ENCODE peak calls at places on chromosomes 5 and 9, in ten cellular contexts. One of them, this sample, is unnamed.

GRCh38 chr5:115379622-115380344 is 83.3 kb upstream of the CCDC112 start:
- DNase-seq in coronary artery: no peak
- DNase-seq in heart right ventricle: no peak
- DNase-seq in skeletal muscle cell: no peak
- DNase-seq in fibroblast of lung: peak; percentile 64
- DNase-seq in tibial artery: no peak
- DNase-seq in cardiac muscle cell: no peak
- DNase-seq in fibroblast of the aortic adventitia: no peak
- DNase-seq in CD4-positive, alpha-beta memory T cell: no peak
- DNase-seq in AG09309: no peak
- DNase-seq in this sample: no peak

GRCh38 chr5:56012281-56012963 is 17.7 kb upstream of the IL6ST start:
- DNase-seq in AG09309: no peak
- DNase-seq in CD4-positive, alpha-beta memory T cell: peak; percentile 59
- DNase-seq in coronary artery: no peak
- DNase-seq in skeletal muscle cell: no peak
- DNase-seq in cardiac muscle cell: peak; percentile 76
- DNase-seq in fibroblast of the aortic adventitia: peak; percentile 88
- DNase-seq in tibial artery: no peak
- DNase-seq in heart right ventricle: peak; percentile 11
- DNase-seq in fibroblast of lung: peak; percentile 81
- DNase-seq in this sample: peak; percentile 39

GRCh38 chr5:179906795-179907569 is 715 bp downstream of the TBC1D9B start:
- DNase-seq in skeletal muscle cell: no peak
- DNase-seq in cardiac muscle cell: peak; percentile 21
- DNase-seq in AG09309: no peak
- DNase-seq in heart right ventricle: no peak
- DNase-seq in coronary artery: no peak
- DNase-seq in CD4-positive, alpha-beta memory T cell: peak; percentile 15
- DNase-seq in fibroblast of lung: peak; percentile 19
- DNase-seq in tibial artery: no peak
- DNase-seq in fibroblast of the aortic adventitia: peak; percentile 11
- DNase-seq in this sample: no peak

GRCh38 chr5:14142202-14142855 is 813 bp upstream of the TRIO start:
- DNase-seq in coronary artery: no peak
- DNase-seq in fibroblast of the aortic adventitia: peak; percentile 47
- DNase-seq in tibial artery: no peak
- DNase-seq in skeletal muscle cell: no peak
- DNase-seq in CD4-positive, alpha-beta memory T cell: no peak
- DNase-seq in heart right ventricle: no peak
- DNase-seq in cardiac muscle cell: peak; percentile 60
- DNase-seq in fibroblast of lung: no peak
- DNase-seq in AG09309: no peak
- DNase-seq in this sample: no peak

GRCh38 chr5:90182726-90183125 is 226.8 kb downstream of the CETN3 start:
- DNase-seq in cardiac muscle cell: no peak
- DNase-seq in fibroblast of lung: no peak
- DNase-seq in skeletal muscle cell: no peak
- DNase-seq in coronary artery: no peak
- DNase-seq in fibroblast of the aortic adventitia: no peak
- DNase-seq in AG09309: no peak
- DNase-seq in heart right ventricle: no peak
- DNase-seq in CD4-positive, alpha-beta memory T cell: no peak
- DNase-seq in tibial artery: no peak
- DNase-seq in this sample: no peak

GRCh38 chr9:137056739-137057407 is 3.0 kb upstream of the ENTPD2 start:
- DNase-seq in skeletal muscle cell: no peak
- DNase-seq in tibial artery: no peak
- DNase-seq in fibroblast of the aortic adventitia: no peak
- DNase-seq in coronary artery: no peak
- DNase-seq in AG09309: no peak
- DNase-seq in heart right ventricle: no peak
- DNase-seq in CD4-positive, alpha-beta memory T cell: no peak
- DNase-seq in fibroblast of lung: no peak
- DNase-seq in cardiac muscle cell: no peak
- DNase-seq in this sample: no peak

GRCh38 chr5:111792659-111793058 is 35.7 kb upstream of the NREP start:
- DNase-seq in tibial artery: no peak
- DNase-seq in fibroblast of lung: peak; percentile 59
- DNase-seq in skeletal muscle cell: no peak
- DNase-seq in AG09309: peak; percentile 47
- DNase-seq in heart right ventricle: no peak
- DNase-seq in fibroblast of the aortic adventitia: peak; percentile 47
- DNase-seq in CD4-positive, alpha-beta memory T cell: no peak
- DNase-seq in cardiac muscle cell: no peak
- DNase-seq in coronary artery: no peak
- DNase-seq in this sample: no peak

GRCh38 chr5:134130239-134130945 is 15.9 kb downstream of the TCF7 start:
- DNase-seq in CD4-positive, alpha-beta memory T cell: no peak
- DNase-seq in cardiac muscle cell: no peak
- DNase-seq in heart right ventricle: no peak
- DNase-seq in fibroblast of lung: no peak
- DNase-seq in AG09309: no peak
- DNase-seq in tibial artery: peak; percentile 50
- DNase-seq in coronary artery: no peak
- DNase-seq in fibroblast of the aortic adventitia: no peak
- DNase-seq in skeletal muscle cell: no peak
- DNase-seq in this sample: no peak

DNA sequence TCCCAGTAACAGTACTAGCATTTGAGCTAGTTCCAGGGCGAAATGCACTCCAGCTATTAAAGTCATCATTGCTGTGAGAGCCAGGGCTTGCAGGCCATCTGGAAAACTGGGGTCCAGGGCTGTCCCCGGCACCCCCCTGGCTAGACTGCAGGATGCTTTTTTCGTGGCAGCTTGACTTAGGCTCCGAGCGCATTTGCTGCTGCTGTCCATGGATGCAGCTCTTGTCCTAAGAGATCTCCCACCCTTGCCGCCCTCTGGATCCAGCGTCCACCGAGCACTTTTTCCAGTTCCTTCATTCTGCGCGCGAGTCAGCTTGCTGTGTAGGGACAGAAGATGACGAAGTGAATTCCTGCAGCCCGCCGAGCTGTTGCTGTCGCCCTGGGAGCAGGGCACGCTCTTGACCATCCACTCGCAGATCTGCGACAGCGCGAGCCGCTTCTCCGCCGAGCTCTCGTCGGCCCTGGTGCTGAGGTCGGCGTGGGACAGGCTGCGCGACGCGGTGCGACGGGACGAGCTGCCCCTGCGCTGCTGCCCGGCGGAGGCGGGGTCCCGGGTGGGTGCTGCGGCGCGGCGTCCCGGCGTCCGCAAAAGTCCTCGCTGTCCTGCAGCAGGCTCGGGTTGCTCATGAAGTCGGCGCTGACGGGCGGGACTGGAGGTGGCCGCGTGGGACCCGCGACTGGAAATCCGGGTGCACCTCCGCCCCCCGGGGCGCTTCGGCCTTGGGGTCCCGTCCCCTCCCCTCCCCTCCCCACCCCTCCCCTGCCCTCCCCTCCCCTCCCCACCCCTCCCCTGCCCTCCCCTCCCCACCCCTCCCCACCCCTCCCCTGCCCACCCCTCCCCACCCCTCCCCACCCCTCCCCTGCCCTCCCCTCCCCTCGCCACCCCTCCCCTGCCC is 30.6 kb downstream of the OR2V1 start:
- DNase-seq in fibroblast of the aortic adventitia: no peak
- DNase-seq in heart right ventricle: no peak
- DNase-seq in skeletal muscle cell: no peak
- DNase-seq in tibial artery: peak; percentile 58
- DNase-seq in AG09309: no peak
- DNase-seq in fibroblast of lung: peak; percentile 4
- DNase-seq in CD4-positive, alpha-beta memory T cell: no peak
- DNase-seq in coronary artery: no peak
- DNase-seq in cardiac muscle cell: no peak
- DNase-seq in this sample: no peak
- H3K4me3 ChIP-seq in fibroblast of the aortic adventitia: no peak overlapping the region
- H3K4me3 ChIP-seq in heart right ventricle: peak overlapping the region; percentile 16
- H3K4me3 ChIP-seq in skeletal muscle cell: peak overlapping the region; percentile 11
- H3K4me3 ChIP-seq in tibial artery: no peak overlapping the region
- H3K4me3 ChIP-seq in AG09309: no peak overlapping the region
- H3K4me3 ChIP-seq in fibroblast of lung: no peak overlapping the region
- H3K4me3 ChIP-seq in CD4-positive, alpha-beta memory T cell: no peak overlapping the region
- H3K4me3 ChIP-seq in coronary artery: peak overlapping the region; percentile 61
- H3K4me3 ChIP-seq in cardiac muscle cell: no peak overlapping the region
- H3K4me3 ChIP-seq in this sample: no peak overlapping the region

DNA sequence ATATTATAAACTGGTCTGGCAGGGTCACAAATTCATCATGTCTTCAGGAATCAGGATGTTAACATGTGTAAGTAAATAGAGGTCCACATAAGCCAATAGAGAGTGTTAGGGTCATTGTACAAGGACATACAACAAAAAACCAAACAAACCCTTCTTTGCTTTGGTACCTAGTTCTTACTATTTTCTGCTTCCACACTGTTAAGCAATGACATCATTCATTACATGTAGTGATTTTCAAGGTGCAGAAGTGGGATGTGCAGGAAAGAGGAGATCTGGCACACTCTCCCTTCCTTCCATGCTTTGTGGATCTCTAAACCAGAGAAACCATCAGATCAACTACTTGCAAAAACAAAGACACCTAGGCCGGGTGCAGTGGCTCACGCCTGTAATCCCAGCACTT is 184.1 kb downstream of the RAPGEF6 start:
- DNase-seq in fibroblast of the aortic adventitia: no peak
- DNase-seq in heart right ventricle: no peak
- DNase-seq in fibroblast of lung: no peak
- DNase-seq in CD4-positive, alpha-beta memory T cell: no peak
- DNase-seq in AG09309: no peak
- DNase-seq in coronary artery: no peak
- DNase-seq in cardiac muscle cell: no peak
- DNase-seq in skeletal muscle cell: no peak
- DNase-seq in tibial artery: no peak
- DNase-seq in this sample: no peak
- H3K4me3 ChIP-seq in fibroblast of the aortic adventitia: no peak overlapping the region
- H3K4me3 ChIP-seq in heart right ventricle: no peak overlapping the region
- H3K4me3 ChIP-seq in fibroblast of lung: no peak overlapping the region
- H3K4me3 ChIP-seq in CD4-positive, alpha-beta memory T cell: no peak overlapping the region
- H3K4me3 ChIP-seq in AG09309: no peak overlapping the region
- H3K4me3 ChIP-seq in coronary artery: no peak overlapping the region
- H3K4me3 ChIP-seq in cardiac muscle cell: no peak overlapping the region
- H3K4me3 ChIP-seq in skeletal muscle cell: no peak overlapping the region
- H3K4me3 ChIP-seq in tibial artery: no peak overlapping the region
- H3K4me3 ChIP-seq in this sample: no peak overlapping the region

GRCh38 chr5:150846651-150847333 is 471 bp downstream of the IRGM start:
- DNase-seq in tibial artery: no peak
- DNase-seq in cardiac muscle cell: peak; percentile 95
- DNase-seq in AG09309: peak; percentile 75
- DNase-seq in CD4-positive, alpha-beta memory T cell: peak; percentile 77
- DNase-seq in fibroblast of the aortic adventitia: peak; percentile 92
- DNase-seq in skeletal muscle cell: peak; percentile 78
- DNase-seq in heart right ventricle: peak; percentile 71
- DNase-seq in coronary artery: no peak
- DNase-seq in fibroblast of lung: peak; percentile 86
- DNase-seq in this sample: peak; percentile 22
- H3K4me3 ChIP-seq in tibial artery: no peak overlapping the region
- H3K4me3 ChIP-seq in cardiac muscle cell: no peak overlapping the region
- H3K4me3 ChIP-seq in AG09309: no peak overlapping the region
- H3K4me3 ChIP-seq in CD4-positive, alpha-beta memory T cell: no peak overlapping the region
- H3K4me3 ChIP-seq in fibroblast of the aortic adventitia: no peak overlapping the region
- H3K4me3 ChIP-seq in skeletal muscle cell: no peak overlapping the region
- H3K4me3 ChIP-seq in heart right ventricle: no peak overlapping the region
- H3K4me3 ChIP-seq in coronary artery: peak overlapping the region; percentile 7
- H3K4me3 ChIP-seq in fibroblast of lung: no peak overlapping the region
- H3K4me3 ChIP-seq in this sample: no peak overlapping the region

GRCh38 chr9:69078069-69078468 is 42.5 kb downstream of the FXN start:
- DNase-seq in fibroblast of the aortic adventitia: no peak
- DNase-seq in fibroblast of lung: no peak
- DNase-seq in skeletal muscle cell: no peak
- DNase-seq in heart right ventricle: no peak
- DNase-seq in coronary artery: no peak
- DNase-seq in CD4-positive, alpha-beta memory T cell: no peak
- DNase-seq in tibial artery: no peak
- DNase-seq in AG09309: no peak
- DNase-seq in cardiac muscle cell: no peak
- DNase-seq in this sample: no peak
- H3K4me3 ChIP-seq in fibroblast of the aortic adventitia: no peak overlapping the region
- H3K4me3 ChIP-seq in fibroblast of lung: no peak overlapping the region
- H3K4me3 ChIP-seq in skeletal muscle cell: no peak overlapping the region
- H3K4me3 ChIP-seq in heart right ventricle: no peak overlapping the region
- H3K4me3 ChIP-seq in coronary artery: no peak overlapping the region
- H3K4me3 ChIP-seq in CD4-positive, alpha-beta memory T cell: no peak overlapping the region
- H3K4me3 ChIP-seq in tibial artery: no peak overlapping the region
- H3K4me3 ChIP-seq in AG09309: no peak overlapping the region
- H3K4me3 ChIP-seq in cardiac muscle cell: no peak overlapping the region
- H3K4me3 ChIP-seq in this sample: no peak overlapping the region